ENCODE peak calls at places on chromosomes 13 and 19, in eight cellular contexts. J, W, Y, H, D, V, S and B are unnamed samples.

GRCh38 chr13:45658586-45659235 is 43.2 kb upstream of the ERICH6B start:
- DNase-seq in J (no peak), W (peak), Y (no peak), H (peak), D (no peak), V (no peak), S (no peak), B (no peak)

GRCh38 chr13:92821324-92821723 is 405.3 kb upstream of the GPC6 start:
- DNase-seq in J (no peak), W (no peak), Y (no peak), H (no peak), D (no peak), V (peak), S (no peak), B (no peak)

GRCh38 chr19:46830864-46831263 is 19.8 kb downstream of the AP2S1 start:
- DNase-seq in J (no peak), W (no peak), Y (no peak), H (no peak), D (no peak), V (no peak), S (no peak), B (no peak)

GRCh38 chr19:45333609-45334303 is 6.8 kb upstream of the KLC3 start:
- DNase-seq in J (no peak), W (no peak), Y (no peak), H (no peak), D (no peak), V (no peak), S (no peak), B (no peak)

GRCh38 chr13:22454586-22454985 is 726.2 kb upstream of the SGCG start:
- DNase-seq in J (no peak), W (peak), Y (no peak), H (no peak), D (no peak), V (peak), S (no peak), B (no peak)

GRCh38 chr13:29483211-29483610 is 112.3 kb downstream of the SLC7A1 start:
- DNase-seq in J (no peak), W (no peak), Y (no peak), H (no peak), D (no peak), V (no peak), S (no peak), B (no peak)

GRCh38 chr13:45728759-45729158 is 26.6 kb downstream of the CBY2 start:
- DNase-seq in J (no peak), W (peak), Y (no peak), H (no peak), D (no peak), V (no peak), S (no peak), B (no peak)

GRCh38 chr13:102642475-102642874 is 45.7 kb downstream of the TPP2 start:
- DNase-seq in J (peak), W (no peak), Y (no peak), H (no peak), D (peak), V (peak), S (no peak), B (peak)

GRCh38 chr19:46926201-46927071 is 65.6 kb downstream of the ARHGAP35 start:
- DNase-seq in J (no peak), W (no peak), Y (no peak), H (no peak), D (no peak), V (no peak), S (no peak), B (no peak)

GRCh38 chr19:799076-799881 is 2.0 kb downstream of the PTBP1 start:
- DNase-seq in J (no peak), W (no peak), Y (no peak), H (no peak), D (no peak), V (peak), S (no peak), B (no peak)

GRCh38 chr13:50466554-50466953 is 376.9 kb downstream of the DLEU7 start:
- DNase-seq in J (peak), W (no peak), Y (no peak), H (no peak), D (peak), V (no peak), S (no peak), B (no peak)

GRCh38 chr19:1379126-1379905 is 4.4 kb upstream of the NDUFS7 start:
- DNase-seq in J (no peak), W (no peak), Y (no peak), H (no peak), D (no peak), V (no peak), S (no peak), B (no peak)

GRCh38 chr13:99384468-99384867 is 77.3 kb upstream of the GPR183 start:
- DNase-seq in J (no peak), W (no peak), Y (no peak), H (no peak), D (no peak), V (no peak), S (no peak), B (no peak)